ENCODE peak calls at places on chromosomes 4 and X, in nine cellular contexts. G is naive thymus-derived CD8-positive, alpha-beta T cell; D is NK-92 treated with Interleukin-12 subunit alpha and Interleukin-12 subunit beta, amount 100 ng/mL, for 24 hours; P is activated naive CD8-positive, alpha-beta T cell treated with anti-CD3 and anti-CD28 coated beads, Interleukin-2, amount 10 ng/mL, durations not matched to agents 7 days and 5 days; K is activated effector memory CD4-positive, alpha-beta T cell treated with anti-CD3 and anti-CD28 coated beads, Interleukin-2, amount 50 U/mL, for 16 hours; R is substantia nigra; T is H1; A is NCI-H774; Z is frontal cortex. O is an unnamed sample.
A peak's percentile ranks its signal among the peaks of the same experiment; 100 is the strongest.

GRCh38 chr4:6446538-6447451 is 25.6 kb downstream of the PPP2R2C start:
- DNase-seq in G (no peak), D (no peak), P (peak; percentile 13), K (peak; percentile 51), R (peak; percentile 81), T (no peak), A (no peak), Z (no peak), O (peak; percentile 77)

GRCh38 chr4:73836373-73837269 is at the start of gene CXCL6:
- DNase-seq in G (no peak), D (no peak), P (no peak), K (no peak), R (peak; percentile 4), T (peak; percentile 79), A (no peak), Z (no peak), O (no peak)

GRCh38 chr4:109207060-109207459 is 95.4 kb downstream of the COL25A1 start:
- DNase-seq in G (no peak), D (no peak), P (no peak), K (no peak), R (no peak), T (no peak), A (no peak), Z (no peak), O (no peak)

GRCh38 chr4:2289955-2290333 is 28.0 kb upstream of the MXD4 start:
- DNase-seq in G (no peak), D (no peak), P (peak; percentile 26), K (peak; percentile 58), R (no peak), T (no peak), A (no peak), Z (no peak), O (no peak)

GRCh38 chr4:89598602-89599001 is 238.4 kb downstream of the SNCA start:
- DNase-seq in G (no peak), D (no peak), P (no peak), K (no peak), R (no peak), T (no peak), A (no peak), Z (no peak), O (no peak)

GRCh38 chrX:132602701-132603100 is 113.9 kb upstream of the MBNL3 start:
- DNase-seq in G (no peak), D (no peak), P (no peak), K (no peak), R (no peak), T (no peak), A (no peak), Z (no peak), O (no peak)

GRCh38 chr4:48556268-48556667 is 66.2 kb downstream of the ZAR1 start:
- DNase-seq in G (no peak), D (no peak), P (no peak), K (no peak), R (no peak), T (no peak), A (no peak), Z (no peak), O (no peak)

GRCh38 chrX:21948897-21949578 is 8.5 kb downstream of the SMS start:
- DNase-seq in G (no peak), D (no peak), P (no peak), K (no peak), R (no peak), T (no peak), A (no peak), Z (no peak), O (no peak)

GRCh38 chr4:41014158-41014557 is 200.2 kb downstream of the APBB2 start:
- DNase-seq in G (no peak), D (no peak), P (no peak), K (no peak), R (no peak), T (no peak), A (no peak), Z (no peak), O (no peak)

GRCh38 chrX:103310592-103311400 is at the start of gene BEX2:
- DNase-seq in G (peak; percentile 87), D (no peak), P (peak; percentile 81), K (peak; percentile 93), R (peak; percentile 85), T (peak; percentile 85), A (peak; percentile 73), Z (peak; percentile 74), O (peak; percentile 78)

GRCh38 chr4:176320976-176321361 is 1.2 kb downstream of the SPCS3 start:
- DNase-seq in G (no peak), D (no peak), P (no peak), K (no peak), R (no peak), T (no peak), A (no peak), Z (no peak), O (no peak)

GRCh38 chr4:1318046-1318375 is 28.3 kb downstream of the MAEA start:
- DNase-seq in G (no peak), D (no peak), P (no peak), K (no peak), R (no peak), T (no peak), A (no peak), Z (no peak), O (no peak)

GRCh38 chrX:13418126-13419091 is 98.6 kb upstream of the ATXN3L start:
- DNase-seq in G (no peak), D (no peak), P (no peak), K (no peak), R (no peak), T (no peak), A (no peak), Z (no peak), O (no peak)

GRCh38 chr4:84826681-84827080 is 139.8 kb downstream of the WDFY3 start:
- DNase-seq in G (no peak), D (no peak), P (no peak), K (no peak), R (no peak), T (no peak), A (no peak), Z (no peak), O (no peak)

GRCh38 chr4:77586953-77587383 is 18.7 kb upstream of the CXCL13 start:
- DNase-seq in G (no peak), D (peak; percentile 62), P (no peak), K (peak; percentile 78), R (no peak), T (no peak), A (no peak), Z (no peak), O (no peak)

GRCh38 chr4:70183168-70183939 is 12.2 kb upstream of the ODAM start:
- DNase-seq in G (no peak), D (no peak), P (no peak), K (no peak), R (no peak), T (peak; percentile 46), A (no peak), Z (no peak), O (no peak)

GRCh38 chr4:71113294-71113693 is 119.8 kb downstream of the DCK start:
- DNase-seq in G (no peak), D (no peak), P (no peak), K (no peak), R (no peak), T (no peak), A (no peak), Z (no peak), O (no peak)

GRCh38 chr4:184529283-184529682 is 54.9 kb upstream of the IRF2 start:
- DNase-seq in G (no peak), D (no peak), P (no peak), K (no peak), R (no peak), T (no peak), A (no peak), Z (no peak), O (no peak)

GRCh38 chr4:183797445-183798248 is 107.5 kb upstream of the STOX2 start:
- DNase-seq in G (no peak), D (no peak), P (peak; percentile 53), K (no peak), R (no peak), T (peak; percentile 74), A (no peak), Z (no peak), O (no peak)

GRCh38 chr4:184815046-184815877 is 10.5 kb downstream of the ACSL1 start:
- DNase-seq in G (no peak), D (peak; percentile 54), P (no peak), K (no peak), R (peak; percentile 51), T (no peak), A (peak; percentile 39), Z (no peak), O (no peak)

GRCh38 chrX:307261-308111 is 11.1 kb downstream of the GTPBP6 start:
- DNase-seq in G (no peak), D (no peak), P (no peak), K (peak; percentile 59), R (no peak), T (no peak), A (no peak), Z (no peak), O (no peak)

GRCh38 chr4:108270466-108271450 is 102.0 kb upstream of the LEF1 start:
- DNase-seq in G (no peak), D (no peak), P (no peak), K (no peak), R (no peak), T (no peak), A (no peak), Z (no peak), O (no peak)

GRCh38 chr4:15106417-15106816 is 104.1 kb downstream of the CPEB2 start:
- DNase-seq in G (no peak), D (no peak), P (no peak), K (no peak), R (no peak), T (no peak), A (no peak), Z (no peak), O (no peak)

GRCh38 chr4:104964387-104965175 is 182.1 kb upstream of the TET2 start:
- DNase-seq in G (no peak), D (no peak), P (no peak), K (no peak), R (no peak), T (no peak), A (no peak), Z (no peak), O (no peak)

GRCh38 chrX:136587532-136587931 is 55.5 kb downstream of the VGLL1 start:
- DNase-seq in G (no peak), D (no peak), P (no peak), K (no peak), R (no peak), T (no peak), A (no peak), Z (no peak), O (no peak)

GRCh38 chrX:55818673-55819375 is 101.3 kb downstream of the RRAGB start:
- DNase-seq in G (no peak), D (no peak), P (no peak), K (no peak), R (no peak), T (no peak), A (no peak), Z (no peak), O (no peak)

GRCh38 chr4:7412586-7412975 is 22.1 kb downstream of the PSAPL1 start:
- DNase-seq in G (peak; percentile 4), D (no peak), P (peak; percentile 7), K (peak; percentile 59), R (no peak), T (peak; percentile 16), A (no peak), Z (no peak), O (no peak)

GRCh38 chrX:42739258-42739657 is 38.7 kb downstream of the PPP1R2C start:
- DNase-seq in G (no peak), D (no peak), P (no peak), K (no peak), R (no peak), T (no peak), A (no peak), Z (no peak), O (no peak)

GRCh38 chr4:40197879-40198689 is 1.3 kb downstream of the RHOH start:
- DNase-seq in G (peak; percentile 49), D (no peak), P (peak; percentile 60), K (peak; percentile 72), R (no peak), T (no peak), A (no peak), Z (no peak), O (no peak)

GRCh38 chr4:139887378-139887801 is 221.8 kb downstream of the MGST2 start:
- DNase-seq in G (no peak), D (no peak), P (no peak), K (no peak), R (no peak), T (no peak), A (no peak), Z (no peak), O (no peak)

GRCh38 chrX:119685225-119686066 is 7.5 kb downstream of the SEPTIN6 start:
- DNase-seq in G (no peak), D (no peak), P (no peak), K (peak; percentile 77), R (no peak), T (no peak), A (no peak), Z (no peak), O (no peak)

O was measured in hypothalamus.